ENCODE peak calls at places on chromosome 1, in four cellular contexts. O is IMR-90, V is neuronal stem cell, Y is mesendoderm. I is an unnamed sample.

GRCh38 chr1:115983584-115983983 is 7.3 kb downstream of the SLC22A15 start:
- DNase-seq in O (no peak), V (no peak), Y (no peak), I (no peak)

GRCh38 chr1:147273409-147274307 is 31.2 kb downstream of the CHD1L start:
- DNase-seq in O (peak; percentile 87), Y (peak; percentile 60), V (peak; percentile 35), I (peak; percentile 83)

GRCh38 chr1:173669491-173669941 is at the start of gene ANKRD45:
- DNase-seq in O (peak; percentile 4), V (peak; percentile 76), Y (peak; percentile 93), I (peak; percentile 35)

GRCh38 chr1:224852901-224853568 is 76.4 kb upstream of the DNAH14 start:
- DNase-seq in Y (peak; percentile 63), V (peak; percentile 39), O (peak; percentile 67), I (peak; percentile 72)

GRCh38 chr1:160436975-160437374 is 36.6 kb downstream of the VANGL2 start:
- DNase-seq in O (no peak), Y (no peak), V (no peak), I (no peak)

GRCh38 chr1:192529811-192530210 is 45.8 kb upstream of the RGS1 start:
- DNase-seq in O (no peak), Y (no peak), V (no peak), I (no peak)

GRCh38 chr1:231395051-231395995 is 26.8 kb downstream of the EGLN1 start:
- DNase-seq in V (no peak), Y (peak; percentile 90), O (peak; percentile 98), I (peak; percentile 98)

GRCh38 chr1:226565476-226565875 is 16.9 kb downstream of the STUM start:
- DNase-seq in O (no peak), V (no peak), Y (no peak), I (no peak)

GRCh38 chr1:227093309-227093708 is 153.2 kb downstream of the COQ8A start:
- DNase-seq in O (no peak), Y (no peak), V (no peak), I (no peak)

GRCh38 chr1:58927722-58928085 is 143.9 kb upstream of the JUN start:
- DNase-seq in O (no peak), V (no peak), Y (no peak), I (no peak)

GRCh38 chr1:58928514-58928913 is 144.7 kb upstream of the JUN start:
- DNase-seq in O (no peak), Y (no peak), V (no peak), I (no peak)

GRCh38 chr1:58931024-58931423 is 147.2 kb upstream of the JUN start:
- DNase-seq in Y (no peak), V (no peak), O (no peak), I (no peak)

GRCh38 chr1:58931761-58932160 is 147.9 kb upstream of the JUN start:
- DNase-seq in Y (no peak), V (no peak), O (no peak), I (no peak)

GRCh38 chr1:58929667-58930325 is 145.9 kb upstream of the JUN start:
- DNase-seq in Y (no peak), O (no peak), V (no peak), I (peak; percentile 36)
- H3K27ac ChIP-seq in Y (no peak overlapping the region), O (no peak overlapping the region), V (no peak overlapping the region), I (no peak overlapping the region)

DNA sequence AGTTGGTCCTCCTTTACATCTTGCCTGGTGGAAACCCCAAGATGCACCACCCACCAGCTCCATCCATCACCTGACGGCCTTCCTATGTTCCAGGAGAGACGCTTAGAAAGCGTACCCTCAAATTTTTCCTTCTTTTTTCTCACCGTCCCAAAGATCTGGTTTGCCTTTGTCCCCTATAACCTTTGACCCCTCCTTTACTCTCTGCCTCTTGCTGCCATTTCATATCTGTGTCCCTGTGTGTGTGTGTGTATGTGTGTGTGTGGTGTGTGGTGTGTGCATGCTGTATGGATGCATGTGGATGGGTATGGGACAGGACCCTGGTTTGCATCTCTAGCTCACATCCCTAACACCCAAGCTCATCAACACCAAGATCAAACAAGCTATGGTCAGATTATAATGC is 22.2 kb upstream of the IPO9 start:
- DNase-seq in O (no peak), V (no peak), Y (no peak), I (no peak)
- H3K23ac ChIP-seq in O (no peak overlapping the region), V (no peak overlapping the region), Y (no peak overlapping the region), I (no peak overlapping the region)

GRCh38 chr1:211675230-211676105 is at the start of gene NEK2:
- DNase-seq in Y (peak; percentile 100), O (peak; percentile 90), V (peak; percentile 96), I (peak; percentile 94)
- H3K27ac ChIP-seq in Y (peak within 1 kb of the TSS; percentile 35), O (peak within 1 kb of the TSS; percentile 27), V (peak within 1 kb of the TSS; percentile 79), I (no peak within 1 kb of the TSS)

GRCh38 chr1:50421366-50421748 is 1.9 kb downstream of the DMRTA2 start:
- DNase-seq in O (no peak), Y (peak; percentile 49), V (no peak), I (no peak)
- H3K23ac ChIP-seq in O (no peak overlapping the region), Y (no peak overlapping the region), V (peak overlapping the region; percentile 87), I (peak overlapping the region; percentile 80)

DNA sequence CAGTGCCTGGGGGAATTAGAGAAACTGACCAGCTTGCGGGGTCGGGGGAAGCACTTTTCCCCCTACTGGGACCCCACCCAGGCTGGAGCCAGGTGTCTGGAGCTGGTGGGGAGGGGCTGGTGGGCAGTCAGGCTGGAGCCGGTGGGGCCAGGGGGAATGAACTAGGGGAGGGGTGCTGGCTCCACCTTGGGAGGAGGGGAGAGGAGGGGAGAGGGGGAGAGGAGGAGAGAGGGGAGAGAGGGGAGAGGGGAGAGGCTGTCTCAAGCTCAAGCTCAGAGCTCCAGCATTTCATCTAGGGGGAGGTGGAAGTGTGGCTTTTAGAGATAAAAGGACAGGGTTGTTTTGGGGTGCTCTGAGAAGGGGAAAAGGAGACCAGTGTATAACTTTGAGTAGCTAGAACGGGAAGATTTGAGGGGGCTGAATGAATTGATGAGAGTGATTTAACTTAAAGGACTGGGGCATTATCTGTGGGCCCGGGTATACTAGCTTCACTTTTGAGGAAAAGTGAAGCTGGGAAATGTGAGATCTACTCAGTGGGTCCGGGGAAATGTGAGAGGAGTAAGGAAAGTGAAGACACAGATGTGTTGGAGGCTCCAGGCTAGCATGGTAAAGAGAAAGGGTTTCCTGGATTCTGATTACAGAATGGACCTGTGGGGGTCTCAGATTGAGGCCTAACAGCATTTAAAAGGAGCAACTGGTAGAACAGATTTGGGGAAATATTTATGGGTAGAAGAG is 2.8 kb downstream of the EFNA1 start:
- DNase-seq in O (no peak), V (no peak), Y (peak; percentile 61), I (no peak)
- H3K27ac ChIP-seq in O (no peak overlapping the region), V (no peak overlapping the region), Y (peak overlapping the region; percentile 72), I (no peak overlapping the region)

DNA sequence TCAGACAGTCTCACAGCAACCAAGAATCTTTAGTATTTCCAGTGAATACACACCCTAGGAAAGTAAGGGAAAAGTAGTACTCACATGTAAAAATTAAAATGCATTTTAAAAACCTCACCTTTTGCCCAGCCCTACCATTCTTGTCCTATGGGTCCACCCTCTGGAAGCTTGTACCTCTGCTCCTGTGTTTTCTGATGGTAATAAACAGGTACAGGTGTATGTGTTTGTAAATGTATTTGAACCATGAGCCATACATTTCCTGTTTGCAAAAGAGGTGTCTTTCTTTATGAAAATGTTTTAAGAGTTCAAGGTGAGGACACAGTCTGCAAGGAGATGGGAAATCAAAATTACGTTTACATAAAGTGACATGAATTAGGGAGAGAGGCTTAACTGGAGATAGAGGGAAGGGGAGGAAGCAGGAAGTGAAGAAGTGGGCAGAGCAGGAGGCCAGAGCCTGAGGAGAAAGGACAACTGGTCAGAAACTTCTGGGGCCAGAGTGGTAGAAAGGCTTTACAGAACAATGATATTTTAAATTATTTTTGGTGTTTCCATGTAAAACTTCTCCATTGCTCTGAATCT is 52.0 kb upstream of the IVNS1ABP start:
- DNase-seq in O (no peak), V (no peak), Y (no peak), I (no peak)
- H3K23ac ChIP-seq in O (no peak overlapping the region), V (no peak overlapping the region), Y (no peak overlapping the region), I (no peak overlapping the region)

GRCh38 chr1:55428236-55428635 is 213.1 kb upstream of the USP24 start:
- DNase-seq in Y (no peak), V (no peak), O (no peak), I (peak; percentile 76)

GRCh38 chr1:55426156-55426555 is 211.0 kb upstream of the USP24 start:
- DNase-seq in Y (no peak), V (no peak), O (no peak), I (no peak)

GRCh38 chr1:55426619-55427018 is 211.5 kb upstream of the USP24 start:
- DNase-seq in Y (no peak), V (no peak), O (peak; percentile 60), I (peak; percentile 67)

GRCh38 chr1:55427576-55427975 is 212.4 kb upstream of the USP24 start:
- DNase-seq in O (no peak), V (no peak), Y (no peak), I (no peak)

GRCh38 chr1:55428944-55429931 is 214.1 kb upstream of the USP24 start:
- DNase-seq in O (peak; percentile 100), V (no peak), Y (peak; percentile 92), I (peak; percentile 97)
- H3K27ac ChIP-seq in O (peak overlapping the region; percentile 80), V (no peak overlapping the region), Y (no peak overlapping the region), I (peak overlapping the region; percentile 66)

DNA sequence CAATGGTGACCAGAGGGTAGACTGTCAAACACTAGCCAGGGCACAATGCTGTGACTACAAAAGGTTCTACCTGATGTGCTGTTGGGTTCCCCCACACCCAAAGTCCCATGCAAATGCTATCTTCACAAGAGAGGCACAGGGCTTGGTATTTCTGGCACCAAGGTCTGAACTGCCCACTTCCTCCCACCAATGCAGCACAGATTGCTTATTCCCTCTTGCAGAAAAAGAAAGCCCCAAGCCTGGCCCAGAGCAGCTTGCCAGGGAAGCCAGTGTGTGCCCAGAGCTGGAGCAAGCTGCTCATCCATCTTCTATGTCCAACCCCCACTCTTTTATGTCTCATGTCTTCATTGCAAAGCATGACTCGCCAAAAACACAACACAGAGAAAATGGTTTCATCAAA is 149.4 kb upstream of the CAMK1G start:
- DNase-seq in Y (peak; percentile 37), V (no peak), O (no peak), I (no peak)
- H3K23ac ChIP-seq in Y (peak overlapping the region; percentile 85), V (no peak overlapping the region), O (no peak overlapping the region), I (no peak overlapping the region)

GRCh38 chr1:109491372-109491771 is 2.5 kb upstream of the CYB561D1 start:
- DNase-seq in O (no peak), Y (no peak), V (no peak), I (no peak)
- H3K27ac ChIP-seq in O (no peak overlapping the region), Y (no peak overlapping the region), V (no peak overlapping the region), I (no peak overlapping the region)

I was measured in mesenchymal stem cell.